ENCODE peak calls at places on chromosomes 13 and 19, in five cellular contexts. T is stomach, V is fibroblast of mammary gland, W is tibial nerve, Q is H1. I is an unnamed sample.

GRCh38 chr13:110628477-110628793 is 13.1 kb downstream of the NAXD start:
- DNase-seq in W (no peak), Q (no peak), V (peak; percentile 79), T (no peak), I (peak; percentile 85)

GRCh38 chr19:51448011-51448744 is 10.1 kb downstream of the SIGLEC8 start:
- DNase-seq in V (no peak), Q (no peak), W (no peak), T (no peak), I (no peak)

GRCh38 chr13:56700324-56700723 is 440.4 kb upstream of the PRR20A start:
- DNase-seq in T (no peak), Q (no peak), W (no peak), V (no peak), I (no peak)

GRCh38 chr19:14005381-14006084 is 587 bp downstream of the RFX1 start:
- DNase-seq in V (peak; percentile 75), T (peak; percentile 94), Q (peak; percentile 94), W (peak; percentile 75), I (peak; percentile 93)

GRCh38 chr19:16589917-16590316 is 17.7 kb upstream of the SLC35E1 start:
- DNase-seq in W (no peak), V (no peak), T (no peak), Q (no peak), I (no peak)

GRCh38 chr19:47369923-47370625 is 21.0 kb downstream of the DHX34 start:
- DNase-seq in Q (no peak), T (no peak), W (no peak), V (peak; percentile 81), I (peak; percentile 90)

GRCh38 chr13:33349996-33350826 is 64.7 kb upstream of the STARD13 start:
- DNase-seq in V (peak; percentile 40), T (peak; percentile 66), Q (peak; percentile 60), W (peak; percentile 25), I (peak; percentile 39)

GRCh38 chr19:19211499-19212432 is at the start of gene NCAN:
- DNase-seq in Q (peak; percentile 81), W (no peak), T (no peak), V (no peak), I (no peak)

GRCh38 chr19:48110350-48110966 is at the start of gene PLA2G4C:
- DNase-seq in W (peak; percentile 76), T (peak; percentile 89), V (peak; percentile 87), Q (peak; percentile 82), I (peak; percentile 93)

GRCh38 chr13:80430561-80430960 is 89.6 kb upstream of the SPRY2 start:
- DNase-seq in Q (no peak), T (no peak), W (no peak), V (peak; percentile 35), I (peak; percentile 9)

DNA sequence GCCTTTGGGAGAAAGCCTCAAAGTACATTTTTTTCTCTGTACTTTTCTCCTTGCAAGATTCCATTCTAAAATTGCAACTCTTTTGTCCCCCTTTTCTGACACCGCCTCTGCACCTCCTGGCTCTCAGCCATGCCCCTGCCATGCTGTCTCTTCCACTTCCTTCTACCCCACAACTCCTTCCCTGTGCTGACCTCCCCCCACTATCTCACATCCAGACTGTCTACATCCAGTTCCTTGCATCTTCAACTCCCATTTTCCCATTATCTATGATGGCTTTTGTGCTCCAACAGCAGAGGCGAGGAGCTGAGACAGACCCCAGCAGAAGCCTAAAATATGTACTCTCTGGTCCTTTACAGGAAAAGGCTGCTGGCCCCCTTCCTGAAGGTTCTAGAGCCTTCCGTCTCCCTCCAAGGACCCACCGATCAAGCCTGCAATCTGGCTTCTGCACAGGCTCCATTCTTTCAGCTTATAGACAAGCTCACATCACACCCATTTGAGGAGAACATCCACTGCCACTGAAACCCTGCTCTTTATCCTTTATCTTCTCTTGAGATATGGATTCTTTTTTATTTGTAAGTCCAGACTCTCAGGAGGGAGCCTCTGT is 50.2 kb downstream of the RFX2 start:
- DNase-seq in Q (no peak), T (no peak), W (no peak), V (no peak), I (no peak)
- H3K4me3 ChIP-seq in Q (no peak overlapping the region), T (no peak overlapping the region), W (no peak overlapping the region), V (no peak overlapping the region), I (no peak overlapping the region)

DNA sequence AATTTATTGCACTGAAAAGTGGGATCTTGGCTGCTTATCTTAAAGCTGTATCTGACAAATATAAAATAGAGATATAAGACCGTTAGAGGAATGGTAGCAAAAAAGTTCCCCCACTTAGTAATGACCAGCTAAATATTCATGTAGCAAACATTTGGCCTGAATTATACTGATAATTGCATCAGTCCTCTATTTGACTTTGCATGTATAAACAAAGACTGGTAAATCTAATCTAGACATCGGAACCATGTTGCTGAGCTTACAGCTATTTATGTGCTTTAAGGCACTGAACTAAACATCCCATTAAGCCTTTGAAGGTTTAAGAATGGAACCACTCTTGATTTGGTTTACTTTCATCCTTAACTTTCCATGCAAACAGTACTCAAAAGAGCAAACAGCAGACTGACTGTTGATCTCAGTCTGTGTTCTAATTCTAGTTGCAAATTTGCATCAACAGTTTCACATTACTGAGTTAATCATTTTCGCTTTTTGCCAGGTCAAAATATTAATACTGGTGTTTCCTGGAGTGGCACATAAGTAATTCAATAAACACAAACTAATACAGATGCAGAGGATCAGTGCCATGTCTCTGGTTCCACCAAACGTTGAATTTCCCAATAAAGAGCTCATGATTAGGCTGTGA is 203.5 kb upstream of the HTR2A start:
- DNase-seq in V (no peak), W (no peak), T (no peak), Q (no peak), I (no peak)
- TF ChIP-seq CTCF in V (no peak), W (no peak), T (no peak), Q (no peak), I (no peak)

DNA sequence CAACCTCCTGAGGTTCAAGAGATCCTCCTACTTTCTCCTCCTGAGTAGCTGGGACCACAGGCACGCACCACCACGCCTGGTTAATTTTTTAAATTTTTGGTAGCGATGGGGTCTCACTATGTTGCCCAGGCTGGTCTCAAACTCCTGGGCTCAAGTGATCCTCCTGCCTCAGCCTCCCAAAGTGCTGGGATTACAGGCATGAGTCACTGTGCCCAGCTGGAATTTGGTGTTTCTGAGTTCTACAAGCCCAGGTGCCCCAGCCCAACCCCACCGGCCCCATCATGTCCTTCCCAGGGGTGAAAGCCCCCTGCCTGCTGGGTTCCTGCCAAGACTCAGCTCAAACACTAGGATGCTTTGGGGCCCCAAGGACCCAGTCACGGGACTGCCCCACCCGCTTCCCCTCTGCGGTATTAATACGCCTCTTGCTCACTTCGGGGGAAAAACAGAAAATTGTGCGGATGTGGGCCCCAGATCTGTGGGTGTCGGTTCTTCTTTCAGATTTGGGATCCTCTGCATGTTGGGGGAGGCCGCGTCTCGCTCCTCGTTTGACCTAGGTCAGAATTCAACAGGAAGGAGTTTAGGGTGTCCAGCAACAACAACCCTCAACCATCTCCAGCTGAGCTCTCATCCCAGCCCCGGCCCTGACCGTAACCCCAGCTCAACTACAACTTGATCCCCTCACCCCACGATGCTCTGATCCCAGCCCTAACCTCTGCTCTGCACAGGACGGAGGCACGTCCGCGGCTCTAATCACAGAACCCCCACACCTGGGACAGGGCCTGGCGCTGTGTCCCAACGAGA is 3.7 kb upstream of the FCER2 start:
- DNase-seq in Q (no peak), W (peak; percentile 19), V (no peak), T (peak; percentile 44), I (no peak)
- H3K4me3 ChIP-seq in Q (no peak overlapping the region), W (no peak overlapping the region), V (no peak overlapping the region), T (no peak overlapping the region), I (no peak overlapping the region)

GRCh38 chr13:75569576-75569975 is 20.0 kb downstream of the UCHL3 start:
- DNase-seq in V (no peak), W (no peak), Q (no peak), T (no peak), I (no peak)

GRCh38 chr13:75566658-75567057 is 17.1 kb downstream of the UCHL3 start:
- DNase-seq in W (no peak), V (peak; percentile 60), Q (no peak), T (no peak), I (peak; percentile 74)
- TF ChIP-seq CTCF in W (peak; percentile 25), V (peak; percentile 43), Q (no peak), T (no peak), I (peak; percentile 53)

DNA sequence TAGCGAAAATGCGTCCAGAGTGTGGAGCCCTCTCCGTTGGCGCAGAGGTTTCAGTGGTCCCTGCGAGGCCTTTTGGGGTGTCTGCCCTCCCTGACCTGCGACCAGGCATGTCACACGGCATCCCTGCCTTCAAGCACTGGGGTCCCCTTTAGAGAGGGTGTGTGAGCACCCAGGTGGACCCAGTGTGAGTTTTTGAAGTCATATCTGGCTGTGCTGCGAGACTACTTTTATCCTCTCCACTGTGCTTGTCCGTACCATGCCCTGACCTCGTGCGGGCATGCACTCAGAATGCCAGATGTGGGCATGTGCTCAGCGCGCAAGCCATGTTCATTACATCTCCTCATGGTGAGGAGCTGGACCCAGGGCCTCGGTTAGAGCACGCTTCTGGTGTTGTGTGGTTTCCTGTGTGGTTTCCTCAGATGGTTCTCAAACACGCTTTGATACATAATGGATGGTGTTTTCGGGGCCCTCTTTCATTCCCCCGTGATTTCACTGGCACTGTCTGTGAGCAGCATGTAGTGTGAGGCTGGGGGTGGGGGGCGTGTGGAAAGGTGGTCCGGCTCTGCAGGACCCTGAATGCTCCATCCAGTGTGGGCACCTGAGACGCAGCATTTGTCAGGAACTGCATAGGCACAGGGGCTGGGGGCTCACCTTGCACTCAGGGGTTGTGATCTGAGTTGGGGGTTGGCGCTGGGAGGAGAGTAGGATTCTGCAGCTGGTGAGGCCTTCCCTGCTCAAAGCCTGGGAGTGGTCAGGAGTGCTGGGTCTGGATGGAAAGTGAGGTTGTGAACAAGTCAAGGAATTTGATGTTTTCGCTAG is 2.3 kb downstream of the TFDP1 start:
- DNase-seq in W (no peak), T (peak; percentile 21), V (no peak), Q (peak; percentile 35), I (no peak)
- H3K4me3 ChIP-seq in W (no peak overlapping the region), T (no peak overlapping the region), V (no peak overlapping the region), Q (no peak overlapping the region), I (no peak overlapping the region)

GRCh38 chr13:35646061-35646774 is 169.7 kb upstream of the MAB21L1 start:
- DNase-seq in T (no peak), Q (no peak), V (no peak), W (no peak), I (no peak)
- TF ChIP-seq CTCF in T (no peak), Q (no peak), V (no peak), W (no peak), I (no peak)